ENCODE peak calls at places on chromosomes 2 and 18, in six cellular contexts. One of them, this sample, is unnamed.

GRCh38 chr2:239186958-239187357 is 213.9 kb downstream of the HDAC4 start:
- DNase-seq in uterus: no peak
- DNase-seq in heart left ventricle: no peak
- DNase-seq in right lobe of liver: no peak
- DNase-seq in Peyer's patch: no peak
- DNase-seq in IMR-90: no peak
- DNase-seq in this sample: peak; percentile 38

GRCh38 chr2:32678825-32679224 is 51.0 kb downstream of the TTC27 start:
- DNase-seq in uterus: no peak
- DNase-seq in heart left ventricle: no peak
- DNase-seq in right lobe of liver: no peak
- DNase-seq in Peyer's patch: no peak
- DNase-seq in IMR-90: peak; percentile 73
- DNase-seq in this sample: no peak

GRCh38 chr2:3442185-3442584 is 62.7 kb downstream of the TRAPPC12 start:
- DNase-seq in uterus: no peak
- DNase-seq in heart left ventricle: no peak
- DNase-seq in right lobe of liver: no peak
- DNase-seq in Peyer's patch: no peak
- DNase-seq in IMR-90: peak; percentile 72
- DNase-seq in this sample: no peak

GRCh38 chr2:197711576-197711975 is 6.4 kb downstream of the MARS2 start:
- DNase-seq in uterus: no peak
- DNase-seq in heart left ventricle: no peak
- DNase-seq in right lobe of liver: no peak
- DNase-seq in Peyer's patch: no peak
- DNase-seq in IMR-90: peak; percentile 26
- DNase-seq in this sample: no peak

GRCh38 chr2:42961385-42961800 is 169.0 kb upstream of the HAAO start:
- DNase-seq in uterus: peak; percentile 86
- DNase-seq in heart left ventricle: peak; percentile 72
- DNase-seq in right lobe of liver: no peak
- DNase-seq in Peyer's patch: no peak
- DNase-seq in IMR-90: no peak
- DNase-seq in this sample: no peak

GRCh38 chr2:3649581-3649980 is 8.4 kb upstream of the ALLC start:
- DNase-seq in uterus: no peak
- DNase-seq in heart left ventricle: peak; percentile 19
- DNase-seq in right lobe of liver: no peak
- DNase-seq in Peyer's patch: peak; percentile 15
- DNase-seq in IMR-90: no peak
- DNase-seq in this sample: no peak

GRCh38 chr2:241568738-241569137 is 10.2 kb downstream of the BOK start:
- DNase-seq in uterus: no peak
- DNase-seq in heart left ventricle: no peak
- DNase-seq in right lobe of liver: no peak
- DNase-seq in Peyer's patch: no peak
- DNase-seq in IMR-90: no peak
- DNase-seq in this sample: no peak

GRCh38 chr2:215652432-215652831 is 216.6 kb upstream of the FN1 start:
- DNase-seq in uterus: no peak
- DNase-seq in heart left ventricle: no peak
- DNase-seq in right lobe of liver: no peak
- DNase-seq in Peyer's patch: no peak
- DNase-seq in IMR-90: peak; percentile 93
- DNase-seq in this sample: no peak

GRCh38 chr18:9741821-9742541 is 33.9 kb downstream of the RAB31 start:
- DNase-seq in uterus: no peak
- DNase-seq in heart left ventricle: peak; percentile 48
- DNase-seq in right lobe of liver: no peak
- DNase-seq in Peyer's patch: no peak
- DNase-seq in IMR-90: no peak
- DNase-seq in this sample: no peak

GRCh38 chr2:72810165-72810564 is 15.7 kb downstream of the EXOC6B start:
- DNase-seq in uterus: no peak
- DNase-seq in heart left ventricle: no peak
- DNase-seq in right lobe of liver: no peak
- DNase-seq in Peyer's patch: no peak
- DNase-seq in IMR-90: no peak
- DNase-seq in this sample: no peak

GRCh38 chr2:47568164-47568861 is 165.4 kb downstream of the MSH2 start:
- DNase-seq in uterus: no peak
- DNase-seq in heart left ventricle: no peak
- DNase-seq in right lobe of liver: no peak
- DNase-seq in Peyer's patch: no peak
- DNase-seq in IMR-90: no peak
- DNase-seq in this sample: no peak

GRCh38 chr2:106124787-106125549 is 69.1 kb downstream of the UXS1 start:
- DNase-seq in uterus: no peak
- DNase-seq in heart left ventricle: no peak
- DNase-seq in right lobe of liver: no peak
- DNase-seq in Peyer's patch: no peak
- DNase-seq in IMR-90: no peak
- DNase-seq in this sample: no peak

GRCh38 chr18:24979223-24979622 is 372.7 kb downstream of the ZNF521 start:
- DNase-seq in uterus: no peak
- DNase-seq in heart left ventricle: no peak
- DNase-seq in right lobe of liver: no peak
- DNase-seq in Peyer's patch: no peak
- DNase-seq in IMR-90: no peak
- DNase-seq in this sample: no peak

GRCh38 chr2:102872388-102872787 is 110.6 kb downstream of the TMEM182 start:
- DNase-seq in uterus: no peak
- DNase-seq in heart left ventricle: no peak
- DNase-seq in right lobe of liver: no peak
- DNase-seq in Peyer's patch: no peak
- DNase-seq in IMR-90: no peak
- DNase-seq in this sample: no peak

GRCh38 chr2:161412346-161412745 is 3.8 kb upstream of the TBR1 start:
- DNase-seq in uterus: no peak
- DNase-seq in heart left ventricle: no peak
- DNase-seq in right lobe of liver: no peak
- DNase-seq in Peyer's patch: no peak
- DNase-seq in IMR-90: peak; percentile 52
- DNase-seq in this sample: no peak

GRCh38 chr2:85599468-85600234 is 2.8 kb downstream of the TMEM150A start:
- DNase-seq in uterus: no peak
- DNase-seq in heart left ventricle: no peak
- DNase-seq in right lobe of liver: no peak
- DNase-seq in Peyer's patch: no peak
- DNase-seq in IMR-90: no peak
- DNase-seq in this sample: no peak

GRCh38 chr18:44945847-44946490 is 265.3 kb downstream of the SETBP1 start:
- DNase-seq in uterus: no peak
- DNase-seq in heart left ventricle: no peak
- DNase-seq in right lobe of liver: no peak
- DNase-seq in Peyer's patch: no peak
- DNase-seq in IMR-90: no peak
- DNase-seq in this sample: no peak

GRCh38 chr18:35616664-35617423 is 35.3 kb downstream of the GALNT1 start:
- DNase-seq in uterus: no peak
- DNase-seq in heart left ventricle: peak; percentile 39
- DNase-seq in right lobe of liver: peak; percentile 24
- DNase-seq in Peyer's patch: no peak
- DNase-seq in IMR-90: peak; percentile 92
- DNase-seq in this sample: no peak

GRCh38 chr2:177640423-177640822 is 247.8 kb downstream of the AGPS start:
- DNase-seq in uterus: no peak
- DNase-seq in heart left ventricle: no peak
- DNase-seq in right lobe of liver: no peak
- DNase-seq in Peyer's patch: no peak
- DNase-seq in IMR-90: no peak
- DNase-seq in this sample: no peak

GRCh38 chr18:59005266-59005665 is 134.4 kb upstream of the SEC11C start:
- DNase-seq in uterus: no peak
- DNase-seq in heart left ventricle: peak; percentile 82
- DNase-seq in right lobe of liver: no peak
- DNase-seq in Peyer's patch: no peak
- DNase-seq in IMR-90: peak; percentile 42
- DNase-seq in this sample: no peak

GRCh38 chr2:119683717-119684443 is 4.9 kb downstream of the TMEM177 start:
- DNase-seq in uterus: peak; percentile 34
- DNase-seq in heart left ventricle: no peak
- DNase-seq in right lobe of liver: no peak
- DNase-seq in Peyer's patch: no peak
- DNase-seq in IMR-90: peak; percentile 28
- DNase-seq in this sample: no peak

GRCh38 chr2:157404363-157404762 is 39.5 kb downstream of the CYTIP start:
- DNase-seq in uterus: no peak
- DNase-seq in heart left ventricle: no peak
- DNase-seq in right lobe of liver: no peak
- DNase-seq in Peyer's patch: no peak
- DNase-seq in IMR-90: no peak
- DNase-seq in this sample: no peak

GRCh38 chr2:120079647-120080046 is 66.8 kb downstream of the EPB41L5 start:
- DNase-seq in uterus: no peak
- DNase-seq in heart left ventricle: no peak
- DNase-seq in right lobe of liver: no peak
- DNase-seq in Peyer's patch: no peak
- DNase-seq in IMR-90: no peak
- DNase-seq in this sample: no peak

GRCh38 chr18:59725177-59725576 is 28.0 kb upstream of the CCBE1 start:
- DNase-seq in uterus: no peak
- DNase-seq in heart left ventricle: no peak
- DNase-seq in right lobe of liver: no peak
- DNase-seq in Peyer's patch: no peak
- DNase-seq in IMR-90: no peak
- DNase-seq in this sample: no peak

GRCh38 chr2:36633470-36634092 is 35.6 kb upstream of the FEZ2 start:
- DNase-seq in uterus: no peak
- DNase-seq in heart left ventricle: no peak
- DNase-seq in right lobe of liver: no peak
- DNase-seq in Peyer's patch: no peak
- DNase-seq in IMR-90: peak; percentile 16
- DNase-seq in this sample: no peak

GRCh38 chr18:55262021-55262560 is 302.8 kb upstream of the CCDC68 start:
- DNase-seq in uterus: no peak
- DNase-seq in heart left ventricle: no peak
- DNase-seq in right lobe of liver: no peak
- DNase-seq in Peyer's patch: no peak
- DNase-seq in IMR-90: no peak
- DNase-seq in this sample: no peak

GRCh38 chr18:55265130-55265675 is 305.9 kb upstream of the CCDC68 start:
- DNase-seq in uterus: no peak
- DNase-seq in heart left ventricle: no peak
- DNase-seq in right lobe of liver: no peak
- DNase-seq in Peyer's patch: no peak
- DNase-seq in IMR-90: no peak
- DNase-seq in this sample: no peak

GRCh38 chr18:55264108-55264507 is 304.8 kb upstream of the CCDC68 start:
- DNase-seq in uterus: no peak
- DNase-seq in heart left ventricle: no peak
- DNase-seq in right lobe of liver: no peak
- DNase-seq in Peyer's patch: no peak
- DNase-seq in IMR-90: peak; percentile 26
- DNase-seq in this sample: no peak

GRCh38 chr18:55256568-55257289 is 297.5 kb upstream of the CCDC68 start:
- DNase-seq in uterus: no peak
- DNase-seq in heart left ventricle: no peak
- DNase-seq in right lobe of liver: no peak
- DNase-seq in Peyer's patch: no peak
- DNase-seq in IMR-90: no peak
- DNase-seq in this sample: no peak

GRCh38 chr18:55261253-55261652 is 302.0 kb upstream of the CCDC68 start:
- DNase-seq in uterus: no peak
- DNase-seq in heart left ventricle: no peak
- DNase-seq in right lobe of liver: no peak
- DNase-seq in Peyer's patch: no peak
- DNase-seq in IMR-90: no peak
- DNase-seq in this sample: no peak
- H3K36me3 ChIP-seq in uterus: no peaks in the 10 kb centered on the region
- H3K36me3 ChIP-seq in heart left ventricle: peaks cover 3% of the 10 kb centered on the region
- H3K36me3 ChIP-seq in right lobe of liver: no peaks in the 10 kb centered on the region
- H3K36me3 ChIP-seq in Peyer's patch: no peaks in the 10 kb centered on the region
- H3K36me3 ChIP-seq in IMR-90: peaks cover 31% of the 10 kb centered on the region
- H3K36me3 ChIP-seq in this sample: no peaks in the 10 kb centered on the region

GRCh38 chr2:10285578-10286198 is 17.0 kb upstream of the HPCAL1 start:
- DNase-seq in uterus: peak; percentile 57
- DNase-seq in heart left ventricle: peak; percentile 89
- DNase-seq in right lobe of liver: peak; percentile 89
- DNase-seq in Peyer's patch: no peak
- DNase-seq in IMR-90: peak; percentile 34
- DNase-seq in this sample: peak; percentile 56
- TF ChIP-seq POLR2A in uterus: no peak
- TF ChIP-seq POLR2A in heart left ventricle: peak; percentile 22
- TF ChIP-seq POLR2A in right lobe of liver: no peak
- TF ChIP-seq POLR2A in Peyer's patch: no peak
- TF ChIP-seq POLR2A in IMR-90: no peak
- TF ChIP-seq POLR2A in this sample: no peak

GRCh38 chr2:115214050-115214449 is 771.6 kb downstream of the DPP10 start:
- DNase-seq in uterus: no peak
- DNase-seq in heart left ventricle: no peak
- DNase-seq in right lobe of liver: no peak
- DNase-seq in Peyer's patch: no peak
- DNase-seq in IMR-90: no peak
- DNase-seq in this sample: no peak

GRCh38 chr2:115208493-115209164 is 766.2 kb downstream of the DPP10 start:
- DNase-seq in uterus: no peak
- DNase-seq in heart left ventricle: no peak
- DNase-seq in right lobe of liver: no peak
- DNase-seq in Peyer's patch: no peak
- DNase-seq in IMR-90: no peak
- DNase-seq in this sample: no peak
- H3K36me3 ChIP-seq in uterus: no peaks in the 10 kb centered on the region
- H3K36me3 ChIP-seq in heart left ventricle: no peaks in the 10 kb centered on the region
- H3K36me3 ChIP-seq in right lobe of liver: no peaks in the 10 kb centered on the region
- H3K36me3 ChIP-seq in Peyer's patch: no peaks in the 10 kb centered on the region
- H3K36me3 ChIP-seq in IMR-90: no peaks in the 10 kb centered on the region
- H3K36me3 ChIP-seq in this sample: no peaks in the 10 kb centered on the region

DNA sequence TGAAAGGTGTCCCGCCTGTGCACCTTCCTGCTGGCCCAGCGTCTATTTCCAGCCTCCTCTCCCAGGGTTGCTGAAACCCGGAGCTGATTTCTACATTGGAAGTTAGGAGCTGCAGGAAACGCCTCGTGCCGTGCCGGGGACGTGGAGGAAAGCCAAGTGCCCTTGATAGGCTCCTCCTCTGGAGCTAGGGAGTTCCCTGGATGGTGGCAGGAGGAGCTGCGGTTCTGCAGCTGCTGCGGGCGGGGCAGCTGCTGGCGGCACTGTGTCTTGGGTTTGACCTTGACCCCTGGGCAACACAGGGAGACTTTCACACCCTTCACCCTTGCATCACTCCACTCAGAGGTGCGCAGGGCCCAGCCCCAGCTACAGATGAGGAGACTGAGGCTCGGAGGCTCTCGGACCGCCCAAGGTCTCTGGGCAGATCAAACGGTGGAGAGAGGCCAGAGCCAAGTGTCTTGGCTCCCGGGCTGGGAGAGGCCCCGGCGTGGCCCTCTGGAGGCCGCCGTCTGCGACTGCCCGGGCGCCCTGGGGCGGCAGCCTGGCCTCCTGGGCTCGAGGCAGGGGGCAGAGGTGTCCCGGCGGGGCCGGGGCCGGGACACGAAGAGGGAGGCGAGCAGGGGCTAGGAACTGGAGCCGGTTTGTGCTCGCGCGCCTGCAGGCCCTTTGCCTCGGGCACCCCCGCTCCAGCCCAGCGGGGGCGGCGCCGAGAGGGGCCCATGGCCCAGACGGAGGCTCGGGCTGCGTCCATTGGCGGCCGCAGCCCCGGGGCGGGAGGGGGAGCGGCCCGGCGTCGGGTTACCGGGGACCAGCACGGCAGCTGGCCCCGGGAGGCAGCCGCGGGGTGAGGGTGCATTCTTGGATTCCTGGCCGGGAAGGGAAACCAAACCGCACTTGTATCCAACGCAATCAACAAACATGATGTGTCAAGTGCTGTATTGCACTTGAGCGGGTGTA is 129.7 kb upstream of the SLC1A4 start:
- DNase-seq in uterus: peak; percentile 86
- DNase-seq in heart left ventricle: peak; percentile 95
- DNase-seq in right lobe of liver: peak; percentile 89
- DNase-seq in Peyer's patch: peak; percentile 92
- DNase-seq in IMR-90: peak; percentile 87
- DNase-seq in this sample: peak; percentile 86
- TF ChIP-seq POLR2A in uterus: no peak
- TF ChIP-seq POLR2A in heart left ventricle: peak; percentile 45
- TF ChIP-seq POLR2A in right lobe of liver: peak; percentile 41
- TF ChIP-seq POLR2A in Peyer's patch: peak; percentile 35
- TF ChIP-seq POLR2A in IMR-90: no peak
- TF ChIP-seq POLR2A in this sample: no peak

This sample was measured in breast epithelium.